ENCODE peak calls at places on chromosomes 11 and 22, in four cellular contexts. C is kidney, H is heart right ventricle, A is colonic mucosa. U is an unnamed sample. For H3K4me1, the result is how much of the 10 kb centered on the place peaks cover.

GRCh38 chr11:101759771-101760450 is 154.9 kb upstream of the CEP126 start:
- DNase-seq in C (no peak), H (no peak), A (no peak), U (no peak)

GRCh38 chr11:92929168-92930053 is 40.0 kb upstream of the MTNR1B start:
- DNase-seq in C (no peak), H (no peak), A (no peak), U (no peak)

GRCh38 chr22:38415561-38416321 is 39.3 kb downstream of the KCNJ4 start:
- DNase-seq in C (peak), H (peak), A (no peak), U (no peak)

GRCh38 chr22:50185384-50186087 is at the start of gene TRABD:
- DNase-seq in C (peak), H (peak), A (peak), U (peak)

GRCh38 chr11:14015711-14016110 is 53.2 kb downstream of the SPON1 start:
- DNase-seq in C (no peak), H (no peak), A (no peak), U (peak)

GRCh38 chr11:111299111-111300026 is 1.0 kb downstream of the POU2AF3 start:
- DNase-seq in C (peak), H (peak), A (peak), U (peak)

GRCh38 chr11:111429066-111429506 is 50.0 kb upstream of the POU2AF1 start:
- DNase-seq in C (no peak), H (no peak), A (peak), U (peak)

GRCh38 chr11:111206472-111206871 is 39.1 kb upstream of the POU2AF2 start:
- DNase-seq in C (no peak), H (no peak), A (no peak), U (no peak)

GRCh38 chr11:44468338-44468988 is 97.0 kb upstream of the CD82 start:
- DNase-seq in C (no peak), H (no peak), A (no peak), U (no peak)

GRCh38 chr11:120303004-120303637 is 22.0 kb upstream of the TLCD5 start:
- DNase-seq in C (no peak), H (peak), A (peak), U (peak)

GRCh38 chr11:118911113-118911879 is 14.4 kb downstream of the BCL9L start:
- DNase-seq in C (peak), H (no peak), A (peak), U (no peak)

GRCh38 chr11:40302669-40303068 is 1156.8 kb downstream of the LRRC4C start:
- DNase-seq in C (no peak), H (no peak), A (no peak), U (no peak)

DNA sequence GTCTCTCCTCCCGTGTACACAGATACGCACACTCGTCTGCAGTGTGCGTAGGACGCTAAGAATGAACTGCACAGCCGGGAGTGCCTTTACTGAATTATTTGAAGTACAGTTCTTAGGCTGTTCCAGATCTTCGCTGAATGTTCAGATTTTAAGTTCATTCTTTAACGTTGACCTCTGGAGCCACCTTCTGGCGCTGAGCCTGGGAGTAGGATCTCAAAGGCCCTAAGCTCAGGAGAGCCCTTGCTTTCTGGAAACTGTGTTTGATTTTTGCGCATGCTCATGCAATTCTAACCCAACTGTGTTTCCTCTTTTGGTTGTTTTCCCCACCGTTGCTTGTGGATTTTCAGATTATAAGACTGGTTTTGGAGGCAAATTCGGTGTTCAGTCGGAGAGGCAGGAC is 22.8 kb downstream of the CTTN start:
- DNase-seq in C (no peak), H (no peak), A (no peak), U (no peak)
- TF ChIP-seq CTCF in C (no peak), H (no peak), A (no peak), U (no peak)

GRCh38 chr11:128116447-128117240 is 470.7 kb downstream of the ETS1 start:
- DNase-seq in C (no peak), H (peak), A (no peak), U (no peak)
- H3K4me3 ChIP-seq in C (no peak), H (no peak), A (no peak), U (no peak)

GRCh38 chr11:68329993-68330699 is 17.8 kb downstream of the LRP5 start:
- DNase-seq in C (no peak), H (no peak), A (no peak), U (peak)
- H3K4me1 ChIP-seq in C (half or more), H (half or more), A (under half), U (half or more)

GRCh38 chr22:22881116-22882032 is 6.2 kb upstream of the IGLL5 start:
- DNase-seq in C (peak), H (no peak), A (no peak), U (no peak)
- TF ChIP-seq CTCF in C (no peak), H (no peak), A (no peak), U (no peak)

GRCh38 chr22:43289976-43290663 is 53.1 kb downstream of the SCUBE1 start:
- DNase-seq in C (no peak), H (no peak), A (no peak), U (no peak)
- H3K4me3 ChIP-seq in C (no peak), H (no peak), A (no peak), U (no peak)

DNA sequence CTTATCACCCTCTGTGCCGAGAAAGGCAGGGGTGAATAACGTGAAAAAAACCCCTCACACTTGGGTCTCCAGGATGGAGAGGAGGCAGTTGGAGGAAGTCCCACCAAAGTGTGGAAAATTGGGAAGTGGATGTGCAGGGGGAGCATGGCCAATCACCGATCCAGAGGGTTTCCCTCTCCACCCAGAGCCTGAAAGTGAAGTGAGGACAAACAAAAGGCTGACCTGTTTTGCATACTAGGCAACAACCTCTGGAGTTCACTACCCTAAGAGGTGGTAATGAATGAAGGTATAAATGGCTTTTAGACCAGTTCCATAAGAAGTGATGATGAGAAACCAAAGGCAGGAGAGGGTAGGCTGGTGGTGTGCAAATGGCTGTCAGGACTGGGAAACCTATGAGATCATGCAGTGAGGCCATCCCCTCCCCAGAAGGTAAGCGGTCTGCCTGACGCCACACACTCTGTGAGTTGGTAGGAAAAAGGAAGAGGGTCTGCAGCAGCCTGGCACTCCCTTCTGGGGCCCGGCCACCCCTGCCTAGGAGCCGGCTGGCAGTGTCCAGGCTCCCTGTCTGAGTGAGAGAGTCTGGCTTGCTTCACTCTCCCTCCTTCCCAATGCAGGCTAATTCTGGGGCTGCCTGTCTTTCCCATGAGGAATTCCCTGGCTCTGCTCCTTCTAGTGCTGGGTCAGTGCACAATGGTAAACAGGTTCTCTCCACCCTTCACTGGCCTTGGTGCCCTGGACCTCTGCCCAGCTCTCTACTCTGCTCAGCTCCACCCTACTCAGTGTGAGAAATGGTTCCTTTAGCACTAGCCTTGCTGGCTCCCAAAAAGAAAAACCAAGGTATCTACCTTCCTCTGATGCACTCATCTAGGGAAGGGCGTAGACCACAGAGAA is 15.6 kb downstream of the TBC1D10A start:
- DNase-seq in C (peak), H (peak), A (peak), U (peak)
- H3K4me1 ChIP-seq in C (half or more), H (half or more), A (half or more), U (half or more)

GRCh38 chr11:20671856-20672546 is 2.6 kb downstream of the NELL1 start:
- DNase-seq in C (no peak), H (no peak), A (no peak), U (no peak)
- TF ChIP-seq CTCF in C (peak), H (no peak), A (no peak), U (no peak)

U was measured in body of pancreas.